ENCODE peak calls at places on chromosomes 16 and 17, in five cellular contexts. Y, G, U, V and D are unnamed samples.

GRCh38 chr17:32626371-32626770 is 139.6 kb downstream of the CDK5R1 start:
- DNase-seq in V (no peak), Y (no peak), U (no peak), G (no peak), D (no peak)

GRCh38 chr16:87487361-87487924 is 5.4 kb downstream of the ZCCHC14 start:
- DNase-seq in Y (no peak), G (no peak), V (no peak), U (no peak), D (peak; percentile 40)

GRCh38 chr17:38510424-38511125 is 82.3 kb downstream of the ARHGAP23 start:
- DNase-seq in G (peak; percentile 91), V (no peak), U (no peak), Y (no peak), D (peak; percentile 77)

GRCh38 chr17:47275245-47275984 is 21.8 kb downstream of the ITGB3 start:
- DNase-seq in Y (peak; percentile 86), U (no peak), V (peak; percentile 92), G (peak; percentile 93), D (peak; percentile 62)

GRCh38 chr16:49312389-49312990 is 30.9 kb upstream of the CBLN1 start:
- DNase-seq in G (no peak), U (no peak), V (no peak), Y (no peak), D (no peak)

GRCh38 chr16:1188781-1189189 is 35.9 kb downstream of the CACNA1H start:
- DNase-seq in V (peak; percentile 69), Y (no peak), G (no peak), U (no peak), D (peak; percentile 47)

GRCh38 chr17:9200197-9200662 is 178.9 kb downstream of the NTN1 start:
- DNase-seq in V (no peak), U (no peak), G (no peak), Y (no peak), D (no peak)

GRCh38 chr16:16073884-16074781 is 124.7 kb downstream of the ABCC1 start:
- DNase-seq in Y (peak; percentile 85), U (no peak), V (no peak), G (no peak), D (no peak)

GRCh38 chr17:64349949-64350348 is 40.7 kb downstream of the PECAM1 start:
- DNase-seq in V (peak; percentile 6), Y (no peak), G (no peak), U (no peak), D (no peak)

GRCh38 chr17:10156082-10156445 is 42.3 kb downstream of the GAS7 start:
- DNase-seq in Y (no peak), U (no peak), V (no peak), G (no peak), D (no peak)

GRCh38 chr17:78940241-78940640 is 15.1 kb upstream of the TIMP2 start:
- DNase-seq in U (no peak), Y (no peak), V (no peak), G (no peak), D (no peak)

GRCh38 chr17:8289103-8289397 is 580 bp downstream of the RANGRF start:
- DNase-seq in G (no peak), Y (no peak), V (peak; percentile 78), U (no peak), D (peak; percentile 85)

GRCh38 chr16:346587-346986 is 5.9 kb downstream of the AXIN1 start:
- DNase-seq in U (no peak), Y (no peak), G (no peak), V (no peak), D (no peak)

GRCh38 chr16:18800674-18801196 is 614 bp downstream of the ARL6IP1 start:
- DNase-seq in U (no peak), Y (no peak), V (no peak), G (no peak), D (peak; percentile 35)

GRCh38 chr16:27781195-27781524 is 231.2 kb downstream of the KATNIP start:
- DNase-seq in V (no peak), Y (no peak), G (peak; percentile 58), U (no peak), D (peak; percentile 17)

GRCh38 chr17:53462393-53462811 is 360.3 kb upstream of the KIF2B start:
- DNase-seq in U (no peak), V (no peak), G (peak; percentile 3), Y (no peak), D (no peak)

GRCh38 chr16:86866986-86867722 is 288.8 kb downstream of the FOXL1 start:
- DNase-seq in G (no peak), V (no peak), U (no peak), Y (no peak), D (no peak)

GRCh38 chr17:56149266-56150036 is 3.8 kb upstream of the ANKFN1 start:
- DNase-seq in U (no peak), G (no peak), V (no peak), Y (no peak), D (no peak)

DNA sequence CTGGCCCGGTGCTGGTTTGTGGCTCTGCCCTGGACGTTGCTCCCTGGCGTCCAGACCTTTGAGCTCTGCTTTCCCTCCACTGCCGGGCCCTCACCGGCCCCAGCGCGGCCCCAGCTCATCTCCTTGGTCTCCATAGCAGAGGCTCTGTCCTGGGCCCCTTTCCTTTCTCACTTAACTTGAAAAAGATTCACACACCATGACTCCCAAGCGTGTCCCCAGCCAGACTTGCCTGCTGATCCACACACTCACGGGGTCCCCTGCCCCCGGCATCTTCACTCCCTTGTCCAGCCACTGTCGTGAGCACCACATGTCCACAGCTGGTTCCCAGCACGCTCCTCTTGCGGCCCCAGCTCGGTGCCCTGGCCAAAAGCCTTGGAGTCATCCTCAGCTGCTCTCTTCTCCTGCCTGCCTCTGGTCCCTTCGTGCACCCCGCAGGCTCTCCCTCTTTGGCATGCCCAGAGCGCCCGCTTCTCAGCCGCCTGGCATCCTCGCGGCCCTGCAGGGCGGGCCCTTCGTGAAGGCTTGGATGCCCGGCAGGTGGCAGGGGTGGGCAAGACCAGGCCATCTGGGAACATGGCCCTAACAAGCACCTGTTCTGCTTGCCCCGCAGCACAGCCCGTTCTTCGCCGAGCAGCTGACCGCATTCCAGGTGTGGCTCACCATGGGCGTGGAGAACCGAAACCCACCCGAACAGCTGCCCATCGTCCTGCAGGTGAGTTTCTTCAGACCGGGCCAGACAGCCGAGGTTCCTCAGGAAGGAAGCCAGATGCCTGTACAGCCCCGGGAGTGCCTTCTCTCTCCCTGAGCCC is 145.6 kb upstream of the CHMP6 start:
- DNase-seq in Y (no peak), V (no peak), U (no peak), G (no peak), D (no peak)
- TF ChIP-seq CTCF in Y (no peak), V (no peak), U (no peak), G (no peak), D (no peak)

GRCh38 chr16:70795513-70795912 is 5.4 kb downstream of the VAC14 start:
- DNase-seq in Y (no peak), V (no peak), G (no peak), U (no peak), D (no peak)
- TF ChIP-seq CTCF in Y (no peak), V (no peak), G (no peak), U (peak; percentile 25), D (no peak)

GRCh38 chr17:82823004-82823403 is 16.8 kb downstream of the ZNF750 start:
- DNase-seq in G (peak; percentile 52), U (no peak), Y (no peak), V (no peak), D (no peak)
- TF ChIP-seq CTCF in G (peak; percentile 21), U (peak; percentile 32), Y (peak; percentile 26), V (no peak), D (no peak)

DNA sequence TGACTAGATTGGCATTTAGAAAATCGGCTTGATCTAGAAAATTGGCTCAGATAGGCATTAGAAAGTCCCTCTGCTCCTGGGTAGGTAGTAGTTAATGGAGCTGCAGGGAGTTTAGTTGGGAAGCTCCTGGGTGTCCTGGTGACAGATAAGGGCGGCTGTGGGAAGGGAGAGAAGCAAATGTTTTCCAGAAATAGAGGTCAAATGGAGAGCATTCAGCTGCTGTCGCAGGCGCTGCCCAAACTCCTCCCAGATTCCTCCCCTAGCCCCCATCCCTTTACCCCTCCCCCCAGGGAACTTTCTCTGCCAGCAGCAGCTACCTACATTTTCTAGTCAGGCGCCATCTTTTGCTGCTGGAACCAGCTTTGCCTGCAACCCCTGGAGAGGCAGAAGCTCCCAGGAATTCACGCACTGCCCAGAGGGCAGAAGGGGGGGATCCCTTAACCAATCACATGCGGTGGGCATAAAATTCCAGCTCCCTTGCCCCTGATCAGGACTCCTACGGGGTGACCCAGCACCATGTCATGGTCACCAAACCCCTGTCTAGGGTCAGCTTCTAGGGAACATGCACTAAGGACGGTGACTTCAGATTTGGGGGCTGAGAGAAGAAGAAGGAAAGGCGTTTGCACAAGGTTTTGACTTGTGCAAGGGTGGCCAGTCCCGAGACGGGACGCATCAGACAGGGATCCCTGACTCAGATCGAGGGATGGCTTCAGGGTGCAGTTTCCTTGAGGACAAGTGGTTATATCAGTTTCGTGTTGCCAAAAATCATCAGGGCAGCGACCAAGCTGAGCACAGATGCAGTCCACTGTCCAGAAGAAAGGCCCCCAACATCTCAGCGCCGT is 43.8 kb downstream of the SOCS1 start:
- DNase-seq in U (no peak), Y (no peak), G (peak; percentile 69), V (no peak), D (no peak)
- TF ChIP-seq CTCF in U (no peak), Y (no peak), G (no peak), V (no peak), D (no peak)

GRCh38 chr16:52861614-52862022 is 191.1 kb downstream of the CHD9NB start:
- DNase-seq in Y (no peak), G (peak; percentile 5), V (no peak), U (no peak), D (no peak)
- TF ChIP-seq CTCF in Y (no peak), G (no peak), V (no peak), U (no peak), D (peak; percentile 56)

DNA sequence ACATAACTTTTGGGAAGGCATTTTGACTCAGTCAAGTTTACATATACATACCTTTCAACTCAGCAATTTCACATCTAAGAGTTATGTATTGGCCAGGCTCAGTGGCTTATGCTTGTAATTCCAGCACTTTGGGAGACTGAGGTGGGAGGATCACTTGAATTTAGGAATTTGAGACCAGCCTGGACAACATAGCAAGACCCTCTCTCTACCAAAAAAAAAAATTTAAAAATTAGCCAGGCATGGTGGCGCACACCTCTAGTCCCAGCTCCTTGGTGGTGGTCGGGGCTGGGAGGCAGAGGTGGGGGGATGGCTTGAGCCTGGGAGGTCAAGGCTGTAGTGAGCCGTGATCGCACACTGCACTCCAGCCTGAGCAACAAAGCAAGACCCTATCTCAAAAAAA is 79.3 kb downstream of the AATF start:
- DNase-seq in G (no peak), Y (no peak), V (no peak), U (no peak), D (no peak)
- TF ChIP-seq CTCF in G (no peak), Y (no peak), V (no peak), U (no peak), D (no peak)

DNA sequence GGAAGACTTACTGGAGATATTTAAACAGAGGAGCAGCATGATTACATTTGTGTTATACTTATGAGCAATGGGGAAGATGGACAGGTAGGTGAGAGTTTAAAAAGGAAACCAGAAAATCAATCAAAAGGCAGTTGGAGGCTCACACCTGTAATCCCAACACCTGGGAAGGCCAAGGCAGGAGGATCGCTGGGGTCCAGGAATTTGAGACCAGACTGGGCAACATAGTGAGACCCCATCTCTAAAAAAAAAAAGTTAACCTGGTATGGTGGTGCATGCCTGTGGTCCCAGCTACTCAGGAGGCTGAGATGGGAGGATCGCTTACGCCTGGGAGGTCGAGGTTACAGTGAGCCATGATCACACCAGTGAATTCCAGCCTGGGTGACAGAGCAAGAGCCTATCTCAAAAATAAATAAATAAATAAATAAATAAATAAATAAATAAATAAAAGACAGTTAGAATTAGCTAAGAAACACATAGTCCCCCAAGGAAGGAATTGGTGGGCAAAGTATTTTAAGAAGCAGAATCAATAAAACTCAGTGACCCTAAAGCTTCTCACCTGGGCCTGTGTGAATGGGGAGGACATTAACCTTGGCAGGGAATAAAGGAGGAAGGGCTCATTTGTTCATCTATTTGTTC is 32.3 kb upstream of the TOB1 start:
- DNase-seq in G (no peak), U (no peak), Y (no peak), V (no peak), D (no peak)
- TF ChIP-seq CTCF in G (no peak), U (no peak), Y (no peak), V (no peak), D (no peak)

GRCh38 chr17:81911277-81911961 is at the start of gene PCYT2:
- DNase-seq in U (no peak), G (peak; percentile 100), Y (no peak), V (peak; percentile 93), D (peak; percentile 91)
- TF ChIP-seq CTCF in U (no peak), G (peak; percentile 10), Y (no peak), V (no peak), D (no peak)